ENCODE peak calls at places on chromosomes 4 and X, in five cellular contexts. One of them, this sample, is unnamed.

GRCh38 chr4:33831667-33832066 is 2412.6 kb downstream of the ARAP2 start:
- DNase-seq in dorsolateral prefrontal cortex: no peak
- DNase-seq in PC-3: peak; percentile 6
- DNase-seq in hepatocyte: no peak
- DNase-seq in lung: no peak
- DNase-seq in this sample: no peak

GRCh38 chrX:133482345-133483041 is 67.2 kb upstream of the GPC4 start:
- DNase-seq in dorsolateral prefrontal cortex: no peak
- DNase-seq in lung: no peak
- DNase-seq in PC-3: peak; percentile 70
- DNase-seq in hepatocyte: no peak
- DNase-seq in this sample: no peak

GRCh38 chr4:123994917-123995316 is 598.3 kb downstream of the SPRY1 start:
- DNase-seq in lung: no peak
- DNase-seq in dorsolateral prefrontal cortex: no peak
- DNase-seq in hepatocyte: no peak
- DNase-seq in PC-3: peak; percentile 26
- DNase-seq in this sample: no peak

GRCh38 chr4:132642196-132642817 is 506.8 kb upstream of the PCDH10 start:
- DNase-seq in PC-3: peak; percentile 61
- DNase-seq in dorsolateral prefrontal cortex: no peak
- DNase-seq in lung: no peak
- DNase-seq in hepatocyte: peak; percentile 67
- DNase-seq in this sample: no peak

GRCh38 chrX:118565853-118566252 is 70.2 kb downstream of the DOCK11 start:
- DNase-seq in hepatocyte: no peak
- DNase-seq in lung: no peak
- DNase-seq in dorsolateral prefrontal cortex: no peak
- DNase-seq in PC-3: no peak
- DNase-seq in this sample: no peak

GRCh38 chrX:142095816-142096215 is 109.3 kb downstream of the MAGEC2 start:
- DNase-seq in hepatocyte: peak; percentile 7
- DNase-seq in PC-3: no peak
- DNase-seq in dorsolateral prefrontal cortex: no peak
- DNase-seq in lung: no peak
- DNase-seq in this sample: no peak

GRCh38 chrX:21382715-21383114 is 8.5 kb downstream of the CNKSR2 start:
- DNase-seq in hepatocyte: no peak
- DNase-seq in PC-3: peak; percentile 37
- DNase-seq in dorsolateral prefrontal cortex: no peak
- DNase-seq in lung: no peak
- DNase-seq in this sample: no peak

GRCh38 chrX:132071260-132071659 is 48.2 kb downstream of the STK26 start:
- DNase-seq in PC-3: peak; percentile 37
- DNase-seq in dorsolateral prefrontal cortex: no peak
- DNase-seq in lung: no peak
- DNase-seq in hepatocyte: no peak
- DNase-seq in this sample: no peak

GRCh38 chrX:13482764-13483552 is 86.4 kb upstream of the EGFL6 start:
- DNase-seq in lung: no peak
- DNase-seq in PC-3: no peak
- DNase-seq in dorsolateral prefrontal cortex: no peak
- DNase-seq in hepatocyte: no peak
- DNase-seq in this sample: no peak

GRCh38 chr4:80209302-80209701 is 12.0 kb downstream of the PRDM8 start:
- DNase-seq in hepatocyte: no peak
- DNase-seq in lung: no peak
- DNase-seq in PC-3: no peak
- DNase-seq in dorsolateral prefrontal cortex: no peak
- DNase-seq in this sample: no peak

GRCh38 chrX:69539437-69539836 is 35.3 kb downstream of the NALF2 start:
- DNase-seq in lung: no peak
- DNase-seq in dorsolateral prefrontal cortex: no peak
- DNase-seq in PC-3: no peak
- DNase-seq in hepatocyte: no peak
- DNase-seq in this sample: no peak

GRCh38 chrX:45592067-45592466 is 391.4 kb upstream of the DIPK2B start:
- DNase-seq in dorsolateral prefrontal cortex: no peak
- DNase-seq in lung: no peak
- DNase-seq in hepatocyte: no peak
- DNase-seq in PC-3: no peak
- DNase-seq in this sample: no peak

GRCh38 chrX:86263526-86263925 is 115.3 kb downstream of the DACH2 start:
- DNase-seq in hepatocyte: no peak
- DNase-seq in PC-3: no peak
- DNase-seq in lung: no peak
- DNase-seq in dorsolateral prefrontal cortex: no peak
- DNase-seq in this sample: no peak

GRCh38 chrX:9730752-9731151 is 34.9 kb downstream of the GPR143 start:
- DNase-seq in dorsolateral prefrontal cortex: no peak
- DNase-seq in PC-3: no peak
- DNase-seq in lung: no peak
- DNase-seq in hepatocyte: no peak
- DNase-seq in this sample: no peak

GRCh38 chr4:118265312-118266144 is 87.3 kb downstream of the PRSS12 start:
- DNase-seq in dorsolateral prefrontal cortex: no peak
- DNase-seq in hepatocyte: peak; percentile 31
- DNase-seq in lung: peak; percentile 34
- DNase-seq in PC-3: no peak
- DNase-seq in this sample: no peak

DNA sequence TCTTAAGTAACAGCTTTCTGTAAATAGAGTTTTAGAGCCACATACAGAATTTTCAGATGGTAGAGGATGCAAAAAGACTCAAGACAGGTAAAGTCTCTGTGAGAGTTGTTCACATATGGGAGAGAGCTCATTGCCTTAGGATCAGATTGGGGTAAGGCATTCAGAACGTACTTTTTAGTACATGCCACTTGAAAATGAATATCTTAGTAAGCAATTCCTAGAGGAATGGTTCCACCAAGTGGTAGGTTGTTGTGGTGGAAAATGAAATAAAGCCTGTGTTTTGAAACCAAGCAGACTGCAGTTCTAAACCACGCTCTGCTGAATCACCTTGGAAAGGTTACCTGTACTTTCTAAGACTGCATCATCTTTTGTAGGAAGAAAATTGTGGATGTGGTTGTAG is 547.0 kb upstream of the LCORL start:
- DNase-seq in dorsolateral prefrontal cortex: no peak
- DNase-seq in hepatocyte: peak; percentile 28
- DNase-seq in PC-3: no peak
- DNase-seq in lung: no peak
- DNase-seq in this sample: no peak
- TF ChIP-seq CTCF in dorsolateral prefrontal cortex: no peak
- TF ChIP-seq CTCF in hepatocyte: peak; percentile 47
- TF ChIP-seq CTCF in PC-3: no peak
- TF ChIP-seq CTCF in lung: no peak
- TF ChIP-seq CTCF in this sample: peak; percentile 24

DNA sequence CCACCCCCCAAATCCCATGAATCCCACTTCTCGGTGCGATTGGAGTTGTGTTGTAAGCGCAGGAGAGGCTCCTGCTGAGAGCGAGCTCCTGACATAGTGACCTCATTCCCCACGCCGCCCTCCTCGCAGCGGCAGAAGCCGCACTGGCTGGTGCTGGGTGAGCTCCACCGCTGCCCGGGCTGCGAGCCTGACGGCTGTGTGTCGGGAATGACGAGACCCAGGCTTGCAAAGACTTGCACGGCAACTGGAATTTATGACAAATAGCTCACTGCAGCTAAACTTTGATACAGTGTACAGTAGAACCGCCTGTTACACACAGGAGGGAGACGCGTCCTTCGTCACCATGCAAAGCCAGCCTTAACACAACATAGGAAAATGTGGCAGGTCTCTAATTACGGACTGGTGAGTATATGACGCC is 82.4 kb downstream of the STOX2 start:
- DNase-seq in dorsolateral prefrontal cortex: peak; percentile 78
- DNase-seq in PC-3: peak; percentile 76
- DNase-seq in hepatocyte: peak; percentile 93
- DNase-seq in lung: peak; percentile 51
- DNase-seq in this sample: peak; percentile 82
- H3K27ac ChIP-seq in dorsolateral prefrontal cortex: peak overlapping the region; percentile 94
- H3K27ac ChIP-seq in PC-3: peak overlapping the region; percentile 72
- H3K27ac ChIP-seq in hepatocyte: peak overlapping the region; percentile 89
- H3K27ac ChIP-seq in lung: peak overlapping the region; percentile 37
- H3K27ac ChIP-seq in this sample: peak overlapping the region; percentile 86

DNA sequence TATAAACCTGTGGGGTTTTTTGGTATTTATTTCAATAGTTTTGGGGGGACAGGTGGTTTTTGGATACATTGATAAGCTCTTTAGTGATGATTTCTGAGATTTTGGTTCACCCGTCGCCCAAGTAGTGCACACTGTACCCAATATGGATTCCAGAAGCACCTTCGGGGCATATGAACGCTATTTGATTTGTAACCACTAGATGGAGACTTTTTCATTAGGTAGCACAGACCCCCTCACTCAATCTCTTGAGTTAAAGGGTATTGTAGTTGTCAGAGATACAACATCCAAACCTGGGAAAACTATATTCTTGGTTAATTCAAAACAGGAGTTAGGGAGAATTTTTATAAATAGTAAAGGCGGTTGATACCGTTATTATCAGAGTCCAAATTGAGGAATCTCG is 79.8 kb downstream of the SPANXN3 start:
- DNase-seq in dorsolateral prefrontal cortex: no peak
- DNase-seq in PC-3: peak; percentile 60
- DNase-seq in hepatocyte: peak; percentile 8
- DNase-seq in lung: no peak
- DNase-seq in this sample: no peak
- TF ChIP-seq CTCF in dorsolateral prefrontal cortex: no peak
- TF ChIP-seq CTCF in PC-3: peak; percentile 68
- TF ChIP-seq CTCF in hepatocyte: peak; percentile 48
- TF ChIP-seq CTCF in lung: no peak
- TF ChIP-seq CTCF in this sample: peak; percentile 48

GRCh38 chr4:152149734-152150133 is 386.2 kb downstream of the FBXW7 start:
- DNase-seq in PC-3: no peak
- DNase-seq in dorsolateral prefrontal cortex: no peak
- DNase-seq in lung: no peak
- DNase-seq in hepatocyte: no peak
- DNase-seq in this sample: no peak
- H3K27ac ChIP-seq in PC-3: no peak overlapping the region
- H3K27ac ChIP-seq in dorsolateral prefrontal cortex: no peak overlapping the region
- H3K27ac ChIP-seq in lung: no peak overlapping the region
- H3K27ac ChIP-seq in hepatocyte: no peak overlapping the region
- H3K27ac ChIP-seq in this sample: no peak overlapping the region

DNA sequence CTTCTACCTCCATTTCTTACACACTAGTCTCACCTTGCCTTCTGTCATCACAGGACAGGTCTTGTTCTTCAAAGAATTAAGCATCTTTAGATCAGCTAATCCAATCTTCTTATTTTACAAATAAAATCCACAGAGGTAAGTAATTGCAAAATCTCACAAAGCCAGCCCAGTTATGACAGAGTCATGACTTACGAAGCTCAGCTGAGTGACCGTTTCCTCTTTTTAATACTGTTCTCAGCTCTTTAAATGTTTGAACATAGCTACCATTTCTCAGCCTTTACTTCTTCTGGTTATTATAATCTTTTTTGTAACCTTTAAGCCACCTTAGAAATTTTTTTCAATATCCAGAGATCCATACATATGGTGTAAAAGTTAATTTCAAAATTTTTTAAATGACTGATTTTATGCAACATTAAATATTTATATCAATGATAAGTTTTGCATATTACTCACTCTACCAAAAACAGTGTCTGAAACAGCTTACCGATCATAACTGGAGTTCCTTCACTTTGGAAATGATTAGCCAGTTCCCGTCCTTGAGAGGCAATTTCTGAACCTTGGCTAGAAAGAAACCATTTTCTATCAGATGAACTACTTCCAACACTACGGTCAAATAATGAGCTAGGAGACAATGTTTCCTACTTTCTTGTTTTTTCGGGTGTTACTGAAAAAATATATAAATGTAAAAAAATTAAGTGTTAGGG is 8.8 kb downstream of the ANKRD37 start:
- DNase-seq in PC-3: no peak
- DNase-seq in hepatocyte: no peak
- DNase-seq in dorsolateral prefrontal cortex: no peak
- DNase-seq in lung: no peak
- DNase-seq in this sample: no peak
- TF ChIP-seq CTCF in PC-3: no peak
- TF ChIP-seq CTCF in hepatocyte: no peak
- TF ChIP-seq CTCF in dorsolateral prefrontal cortex: no peak
- TF ChIP-seq CTCF in lung: no peak
- TF ChIP-seq CTCF in this sample: no peak

GRCh38 chrX:20271186-20271585 is 4.5 kb upstream of the RPS6KA3 start:
- DNase-seq in hepatocyte: no peak
- DNase-seq in PC-3: no peak
- DNase-seq in lung: no peak
- DNase-seq in dorsolateral prefrontal cortex: no peak
- DNase-seq in this sample: no peak

GRCh38 chrX:20270557-20270880 is 3.8 kb upstream of the RPS6KA3 start:
- DNase-seq in PC-3: peak; percentile 78
- DNase-seq in lung: no peak
- DNase-seq in hepatocyte: no peak
- DNase-seq in dorsolateral prefrontal cortex: no peak
- DNase-seq in this sample: no peak

GRCh38 chrX:20271730-20272129 is 5.0 kb upstream of the RPS6KA3 start:
- DNase-seq in lung: no peak
- DNase-seq in dorsolateral prefrontal cortex: no peak
- DNase-seq in hepatocyte: no peak
- DNase-seq in PC-3: peak; percentile 78
- DNase-seq in this sample: no peak

GRCh38 chrX:20267924-20268701 is 1.4 kb upstream of the RPS6KA3 start:
- DNase-seq in hepatocyte: peak; percentile 49
- DNase-seq in PC-3: no peak
- DNase-seq in lung: peak; percentile 49
- DNase-seq in dorsolateral prefrontal cortex: peak; percentile 36
- DNase-seq in this sample: peak; percentile 59

GRCh38 chrX:20269848-20270556 is 3.3 kb upstream of the RPS6KA3 start:
- DNase-seq in lung: no peak
- DNase-seq in PC-3: no peak
- DNase-seq in hepatocyte: no peak
- DNase-seq in dorsolateral prefrontal cortex: no peak
- DNase-seq in this sample: no peak
- H3K27ac ChIP-seq in lung: no peak overlapping the region
- H3K27ac ChIP-seq in PC-3: peak overlapping the region; percentile 84
- H3K27ac ChIP-seq in hepatocyte: no peak overlapping the region
- H3K27ac ChIP-seq in dorsolateral prefrontal cortex: no peak overlapping the region
- H3K27ac ChIP-seq in this sample: no peak overlapping the region

GRCh38 chr4:56668267-56668666 is 12.8 kb downstream of the HOPX start:
- DNase-seq in dorsolateral prefrontal cortex: no peak
- DNase-seq in hepatocyte: no peak
- DNase-seq in lung: no peak
- DNase-seq in PC-3: peak; percentile 38
- DNase-seq in this sample: no peak
- TF ChIP-seq CTCF in dorsolateral prefrontal cortex: no peak
- TF ChIP-seq CTCF in hepatocyte: peak; percentile 26
- TF ChIP-seq CTCF in lung: no peak
- TF ChIP-seq CTCF in PC-3: peak; percentile 62
- TF ChIP-seq CTCF in this sample: no peak

GRCh38 chr4:159026329-159026728 is 76.5 kb upstream of the RAPGEF2 start:
- DNase-seq in lung: no peak
- DNase-seq in hepatocyte: no peak
- DNase-seq in dorsolateral prefrontal cortex: no peak
- DNase-seq in PC-3: no peak
- DNase-seq in this sample: no peak

GRCh38 chr4:159024828-159025227 is 78.1 kb upstream of the RAPGEF2 start:
- DNase-seq in hepatocyte: no peak
- DNase-seq in dorsolateral prefrontal cortex: no peak
- DNase-seq in PC-3: no peak
- DNase-seq in lung: no peak
- DNase-seq in this sample: no peak

GRCh38 chr4:159024266-159024665 is 78.6 kb upstream of the RAPGEF2 start:
- DNase-seq in PC-3: no peak
- DNase-seq in dorsolateral prefrontal cortex: no peak
- DNase-seq in lung: no peak
- DNase-seq in hepatocyte: no peak
- DNase-seq in this sample: no peak

GRCh38 chr4:159021597-159022385 is 81.1 kb upstream of the RAPGEF2 start:
- DNase-seq in dorsolateral prefrontal cortex: no peak
- DNase-seq in lung: no peak
- DNase-seq in PC-3: no peak
- DNase-seq in hepatocyte: no peak
- DNase-seq in this sample: no peak

GRCh38 chr4:159023741-159024140 is 79.1 kb upstream of the RAPGEF2 start:
- DNase-seq in PC-3: no peak
- DNase-seq in dorsolateral prefrontal cortex: no peak
- DNase-seq in hepatocyte: no peak
- DNase-seq in lung: no peak
- DNase-seq in this sample: no peak
- H3K27ac ChIP-seq in PC-3: no peak overlapping the region
- H3K27ac ChIP-seq in dorsolateral prefrontal cortex: no peak overlapping the region
- H3K27ac ChIP-seq in hepatocyte: no peak overlapping the region
- H3K27ac ChIP-seq in lung: no peak overlapping the region
- H3K27ac ChIP-seq in this sample: no peak overlapping the region